ENCODE peak calls at places on chromosome 6, in eight cellular contexts. A is AG04450; L is fibroblast of lung; Z is stimulated activated naive CD4-positive, alpha-beta T cell; K is activated CD4-positive, alpha-beta T cell treated with anti-CD3 and anti-CD28 coated beads for 4 hours; H is brain microvascular endothelial cell; D is NCI-H1105; Q is foreskin keratinocyte. B is an unnamed sample.

GRCh38 chr6:74551896-74552295 is 654.0 kb downstream of the COL12A1 start:
- DNase-seq in K (no peak), H (no peak), Q (peak), Z (no peak), L (peak), D (no peak), A (no peak), B (no peak)

GRCh38 chr6:21438986-21439352 is 154.6 kb upstream of the SOX4 start:
- DNase-seq in K (no peak), D (no peak), Q (no peak), L (peak), Z (no peak), H (no peak), A (no peak), B (no peak)

GRCh38 chr6:163585932-163586437 is 171.5 kb downstream of the QKI start:
- DNase-seq in H (peak), L (peak), A (peak), Z (no peak), Q (peak), K (no peak), D (no peak), B (peak)

GRCh38 chr6:93784794-93785757 is 365.7 kb upstream of the EPHA7 start:
- DNase-seq in L (peak), D (no peak), Q (no peak), K (no peak), Z (no peak), A (no peak), H (peak), B (peak)

GRCh38 chr6:44291841-44292240 is 21.3 kb downstream of the AARS2 start:
- DNase-seq in Q (no peak), H (no peak), A (no peak), K (no peak), D (no peak), Z (no peak), L (no peak), B (no peak)

GRCh38 chr6:107066697-107067659 is 39.0 kb downstream of the MTRES1 start:
- DNase-seq in L (peak), Z (no peak), H (no peak), K (no peak), D (no peak), Q (no peak), A (no peak), B (no peak)

GRCh38 chr6:18241208-18241836 is 23.0 kb downstream of the DEK start:
- DNase-seq in K (no peak), L (peak), Q (peak), D (no peak), A (no peak), H (no peak), Z (no peak), B (peak)

GRCh38 chr6:145699462-145699861 is 35.9 kb downstream of the EPM2A start:
- DNase-seq in K (no peak), Z (no peak), H (peak), A (peak), Q (peak), D (no peak), L (peak), B (peak)

GRCh38 chr6:155959898-155960297 is 504.3 kb upstream of the NOX3 start:
- DNase-seq in Z (no peak), Q (no peak), A (no peak), D (peak), L (no peak), K (no peak), H (no peak), B (no peak)

GRCh38 chr6:11615214-11615602 is 77.7 kb downstream of the TMEM170B start:
- DNase-seq in A (no peak), Q (peak), Z (no peak), K (no peak), H (peak), L (peak), D (no peak), B (peak)

GRCh38 chr6:52423971-52424381 is 3.8 kb downstream of the EFHC1 start:
- DNase-seq in L (peak), H (peak), Z (no peak), A (peak), K (no peak), D (no peak), Q (peak), B (peak)

GRCh38 chr6:144582939-144583613 is 297.9 kb downstream of the UTRN start:
- DNase-seq in D (peak), K (peak), A (no peak), Z (peak), H (no peak), Q (no peak), L (peak), B (peak)

GRCh38 chr6:11514672-11515071 is 22.9 kb upstream of the TMEM170B start:
- DNase-seq in Z (no peak), H (no peak), L (no peak), D (no peak), K (no peak), A (no peak), Q (no peak), B (no peak)

GRCh38 chr6:96016781-96017180 is 1.0 kb downstream of the FUT9 start:
- DNase-seq in Q (no peak), A (no peak), H (no peak), K (no peak), L (no peak), D (no peak), Z (no peak), B (no peak)

GRCh38 chr6:28838634-28839442 is 84.9 kb downstream of the TRIM27 start:
- DNase-seq in A (peak), L (peak), H (peak), D (peak), Q (peak), K (peak), Z (peak), B (peak)

GRCh38 chr6:6724319-6725119 is 136.0 kb downstream of the LY86 start:
- DNase-seq in H (peak), Z (peak), Q (peak), A (peak), L (peak), K (peak), D (peak), B (peak)

GRCh38 chr6:160131636-160132296 is 10.2 kb downstream of the SLC22A1 start:
- DNase-seq in H (no peak), L (no peak), Q (no peak), K (no peak), D (no peak), A (no peak), Z (no peak), B (no peak)

GRCh38 chr6:37303891-37304503 is 46.1 kb upstream of the TMEM217 start:
- DNase-seq in L (peak), K (no peak), Q (peak), H (peak), D (no peak), Z (no peak), A (no peak), B (peak)

GRCh38 chr6:155100591-155100990 is 105.5 kb downstream of the TIAM2 start:
- DNase-seq in Q (no peak), K (no peak), H (no peak), L (no peak), Z (no peak), A (no peak), D (no peak), B (no peak)

GRCh38 chr6:7042056-7042653 is 65.6 kb upstream of the RREB1 start:
- DNase-seq in A (no peak), D (no peak), Q (no peak), K (no peak), H (peak), Z (no peak), L (peak), B (peak)

GRCh38 chr6:119350202-119351004 is 842 bp upstream of the MAN1A1 start:
- DNase-seq in H (peak), D (peak), Z (peak), K (peak), L (peak), A (peak), Q (peak), B (peak)

B was measured in foreskin fibroblast.